ENCODE peak calls at places on chromosomes 4 and X, in eight cellular contexts. B, Q, P, L, O, S, E and G are unnamed samples.

GRCh38 chr4:15149234-15149841 is 147.1 kb downstream of the CPEB2 start:
- DNase-seq in B (no peak), L (peak), O (no peak), E (no peak), Q (no peak), S (no peak), P (no peak), G (no peak)

GRCh38 chr4:99144070-99144469 is at the start of gene ADH4:
- DNase-seq in O (no peak), L (peak), S (no peak), Q (no peak), B (no peak), P (no peak), E (peak), G (no peak)

GRCh38 chr4:129614581-129614980 is 518.6 kb downstream of the C4orf33 start:
- DNase-seq in Q (no peak), B (no peak), S (no peak), L (no peak), E (no peak), P (no peak), O (no peak), G (no peak)

GRCh38 chrX:77431227-77431626 is 16.0 kb upstream of the FGF16 start:
- DNase-seq in Q (no peak), O (no peak), S (no peak), P (no peak), E (no peak), L (peak), B (no peak), G (no peak)

GRCh38 chrX:44873415-44874270 is 655 bp downstream of the KDM6A start:
- DNase-seq in O (peak), E (peak), L (peak), P (no peak), Q (peak), S (peak), B (peak), G (peak)

GRCh38 chrX:138845791-138846190 is 134.3 kb upstream of the FGF13 start:
- DNase-seq in E (no peak), O (no peak), Q (no peak), P (no peak), B (no peak), L (no peak), S (no peak), G (no peak)

GRCh38 chr4:105140684-105141490 is 5.8 kb upstream of the TET2 start:
- DNase-seq in L (peak), E (no peak), Q (no peak), S (no peak), B (no peak), P (no peak), O (no peak), G (no peak)

GRCh38 chr4:46933686-46934085 is 24.6 kb upstream of the COX7B2 start:
- DNase-seq in Q (no peak), L (no peak), P (no peak), B (no peak), E (peak), S (no peak), O (no peak), G (no peak)

GRCh38 chr4:182113774-182114173 is 129.4 kb upstream of the TENM3 start:
- DNase-seq in Q (no peak), P (no peak), B (no peak), S (no peak), E (no peak), L (no peak), O (no peak), G (no peak)

GRCh38 chr4:121733942-121734341 is 31.0 kb downstream of the SMIM43 start:
- DNase-seq in S (no peak), E (no peak), L (no peak), B (no peak), P (no peak), O (no peak), Q (no peak), G (no peak)

GRCh38 chr4:156977435-156978160 is 6.0 kb upstream of the PDGFC start:
- DNase-seq in L (peak), S (no peak), Q (no peak), E (peak), O (no peak), B (no peak), P (no peak), G (no peak)

GRCh38 chrX:150897371-150898319 is 823 bp downstream of the CD99L2 start:
- DNase-seq in O (peak), S (peak), Q (no peak), P (peak), B (no peak), E (peak), L (peak), G (peak)

GRCh38 chr4:149029056-149029651 is 586.9 kb upstream of the NR3C2 start:
- DNase-seq in L (no peak), B (no peak), Q (no peak), O (no peak), S (peak), E (no peak), P (no peak), G (no peak)

GRCh38 chr4:149031399-149031798 is 589.2 kb upstream of the NR3C2 start:
- DNase-seq in O (no peak), L (peak), P (no peak), E (peak), Q (no peak), B (no peak), S (no peak), G (no peak)
- TF ChIP-seq CTCF in O (no peak), L (no peak), P (no peak), E (peak), Q (no peak), B (peak), S (no peak), G (no peak)

DNA sequence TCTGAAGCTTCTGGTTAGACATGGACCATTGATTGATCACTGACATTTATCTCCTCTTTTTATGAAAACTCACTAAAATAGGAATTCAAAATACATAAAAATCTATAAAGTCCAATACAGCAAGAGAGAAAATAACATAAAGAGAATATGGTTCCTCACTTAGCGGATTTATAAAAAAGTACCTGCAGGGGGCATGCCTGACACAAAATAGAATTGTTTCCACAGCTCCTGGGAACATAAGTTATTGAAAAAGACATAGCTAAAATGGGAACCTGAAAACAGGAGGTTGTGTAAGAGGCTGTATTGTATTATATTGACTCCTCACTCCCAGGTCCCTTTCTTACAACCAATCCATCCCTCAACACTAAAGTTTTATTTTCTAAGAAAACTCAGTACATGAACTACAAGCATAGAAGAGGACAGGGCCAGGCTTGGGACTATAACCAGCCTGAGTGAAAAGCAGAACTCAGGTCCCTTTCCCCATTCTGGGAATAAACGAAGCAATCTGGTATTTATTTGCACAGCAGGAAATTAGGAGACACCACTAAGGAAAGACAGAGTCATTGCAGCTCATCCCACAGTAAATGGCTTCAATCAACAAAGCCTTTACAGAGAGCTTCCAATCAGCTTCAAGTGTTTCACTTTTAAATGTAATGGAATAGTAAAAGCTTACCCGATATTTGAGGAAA is 121.1 kb upstream of the NDST4 start:
- DNase-seq in Q (no peak), L (peak), P (no peak), E (peak), O (no peak), B (no peak), S (no peak), G (no peak)
- TF ChIP-seq CTCF in Q (no peak), L (no peak), P (no peak), E (peak), O (no peak), B (no peak), S (no peak), G (peak)

DNA sequence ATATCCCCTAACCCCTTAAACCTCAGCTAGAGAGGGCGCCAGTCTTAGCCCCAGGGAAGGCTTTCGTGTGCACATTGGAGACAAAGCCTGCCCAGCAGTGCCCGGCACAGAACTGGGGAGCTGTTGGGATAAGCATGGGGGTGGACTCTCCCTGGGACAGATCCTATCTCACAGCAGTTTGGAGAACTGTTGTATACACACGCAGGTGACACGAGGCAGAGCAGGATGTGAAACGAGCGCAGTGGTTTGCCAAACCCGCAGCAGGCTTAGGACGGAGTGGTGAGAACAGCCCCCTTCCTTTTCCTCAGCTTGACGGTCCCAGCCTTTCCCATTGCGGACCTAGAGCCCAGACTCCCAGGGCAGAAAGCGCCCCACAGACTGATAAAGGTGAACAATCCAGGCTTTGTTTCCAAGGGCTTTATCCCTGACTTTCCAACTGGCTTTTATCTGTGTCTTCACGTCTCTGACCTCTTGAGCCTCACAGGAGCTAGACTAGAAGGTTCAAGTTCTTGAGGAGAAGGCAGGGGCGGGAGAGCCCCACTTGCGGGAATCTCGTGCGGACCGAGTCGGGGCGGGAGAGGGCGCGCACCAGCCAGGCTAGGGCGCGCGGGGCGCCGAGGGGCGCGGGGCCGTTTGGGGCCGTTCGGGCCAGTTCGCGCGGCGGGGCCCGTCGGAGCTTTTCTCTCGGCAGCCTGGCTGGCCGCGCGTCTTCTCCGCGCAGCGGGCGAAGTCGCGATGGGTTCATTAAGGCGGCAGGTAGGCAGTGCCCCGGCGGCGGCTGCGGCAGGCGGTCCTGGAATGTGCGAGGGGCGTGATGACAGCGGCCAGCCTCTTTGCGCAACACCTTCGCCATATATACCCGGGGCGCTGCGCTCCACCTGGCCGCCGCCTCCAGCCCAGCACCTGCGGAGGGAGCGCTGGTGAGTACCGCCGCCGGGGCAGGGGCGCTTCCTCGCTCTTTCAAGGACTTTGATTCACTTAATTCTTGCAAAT is at the start of gene SLC34A2:
- DNase-seq in B (no peak), E (no peak), L (no peak), P (no peak), S (peak), O (peak), Q (no peak), G (no peak)
- TF ChIP-seq CTCF in B (no peak), E (no peak), L (no peak), P (no peak), S (no peak), O (no peak), Q (no peak), G (no peak)

DNA sequence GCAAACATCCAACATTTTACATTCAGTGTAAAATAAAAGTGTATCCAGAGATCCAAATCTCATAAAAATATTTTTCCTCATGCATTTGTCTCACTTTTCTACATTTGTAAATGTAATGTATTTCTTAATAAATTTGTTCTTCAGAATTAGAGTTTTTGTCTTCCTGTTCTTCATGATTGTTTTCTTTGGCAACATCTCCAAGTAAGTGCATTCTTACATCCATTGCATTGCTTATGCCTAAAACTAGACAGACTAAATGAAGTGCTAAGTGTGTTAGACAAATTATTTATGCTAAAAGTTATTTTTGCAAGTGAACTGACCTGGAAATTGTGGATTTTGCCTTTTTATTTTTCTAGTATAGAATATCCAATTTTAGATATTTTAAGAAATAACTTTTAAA is 142.2 kb downstream of the PCDH18 start:
- DNase-seq in O (no peak), E (no peak), L (peak), B (no peak), Q (no peak), S (no peak), P (no peak), G (no peak)
- TF ChIP-seq CTCF in O (no peak), E (no peak), L (no peak), B (no peak), Q (no peak), S (no peak), P (no peak), G (no peak)

GRCh38 chr4:183995489-183996049 is 90.5 kb downstream of the STOX2 start:
- DNase-seq in E (no peak), L (no peak), P (no peak), B (no peak), O (no peak), Q (no peak), S (no peak), G (no peak)

GRCh38 chr4:183999435-183999834 is 94.3 kb downstream of the STOX2 start:
- DNase-seq in O (no peak), P (no peak), L (no peak), B (no peak), Q (no peak), S (no peak), E (no peak), G (no peak)

GRCh38 chr4:184000457-184001395 is 95.6 kb downstream of the STOX2 start:
- DNase-seq in P (no peak), O (no peak), S (no peak), B (no peak), L (no peak), Q (no peak), E (no peak), G (no peak)

GRCh38 chr4:183996868-183997267 is 91.8 kb downstream of the STOX2 start:
- DNase-seq in E (peak), L (no peak), O (no peak), B (no peak), S (no peak), Q (no peak), P (no peak), G (no peak)
- TF ChIP-seq CTCF in E (no peak), L (no peak), O (no peak), B (no peak), S (no peak), Q (no peak), P (no peak), G (no peak)

GRCh38 chr4:109552240-109552639 is 7.8 kb upstream of the MCUB start:
- DNase-seq in P (no peak), Q (no peak), S (no peak), B (no peak), O (no peak), L (no peak), E (no peak), G (no peak)
- TF ChIP-seq CTCF in P (no peak), Q (no peak), S (no peak), B (no peak), O (no peak), L (no peak), E (no peak), G (no peak)

DNA sequence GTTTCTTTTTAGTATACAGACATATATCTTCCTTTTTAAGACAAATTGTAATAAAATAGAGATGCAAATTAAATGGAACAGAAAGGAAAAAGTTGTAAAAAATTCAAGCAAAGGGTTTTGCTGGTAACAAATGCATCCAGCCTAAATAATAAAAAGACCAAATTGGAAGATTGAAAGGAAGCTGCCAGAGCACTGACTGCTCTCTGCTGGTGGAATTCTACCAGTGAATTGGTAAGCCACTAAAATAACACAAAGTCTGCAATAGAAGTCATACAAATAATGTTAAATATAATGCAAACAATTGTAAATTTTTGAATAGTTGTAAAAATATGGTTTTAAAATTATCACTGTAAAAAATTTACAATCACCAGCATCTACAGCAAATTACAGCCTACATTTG is 1322.3 kb downstream of the PCDH7 start:
- DNase-seq in E (no peak), S (no peak), O (no peak), Q (no peak), P (no peak), B (no peak), L (no peak), G (no peak)
- TF ChIP-seq CTCF in E (no peak), S (no peak), O (no peak), Q (no peak), P (no peak), B (no peak), L (no peak), G (no peak)

DNA sequence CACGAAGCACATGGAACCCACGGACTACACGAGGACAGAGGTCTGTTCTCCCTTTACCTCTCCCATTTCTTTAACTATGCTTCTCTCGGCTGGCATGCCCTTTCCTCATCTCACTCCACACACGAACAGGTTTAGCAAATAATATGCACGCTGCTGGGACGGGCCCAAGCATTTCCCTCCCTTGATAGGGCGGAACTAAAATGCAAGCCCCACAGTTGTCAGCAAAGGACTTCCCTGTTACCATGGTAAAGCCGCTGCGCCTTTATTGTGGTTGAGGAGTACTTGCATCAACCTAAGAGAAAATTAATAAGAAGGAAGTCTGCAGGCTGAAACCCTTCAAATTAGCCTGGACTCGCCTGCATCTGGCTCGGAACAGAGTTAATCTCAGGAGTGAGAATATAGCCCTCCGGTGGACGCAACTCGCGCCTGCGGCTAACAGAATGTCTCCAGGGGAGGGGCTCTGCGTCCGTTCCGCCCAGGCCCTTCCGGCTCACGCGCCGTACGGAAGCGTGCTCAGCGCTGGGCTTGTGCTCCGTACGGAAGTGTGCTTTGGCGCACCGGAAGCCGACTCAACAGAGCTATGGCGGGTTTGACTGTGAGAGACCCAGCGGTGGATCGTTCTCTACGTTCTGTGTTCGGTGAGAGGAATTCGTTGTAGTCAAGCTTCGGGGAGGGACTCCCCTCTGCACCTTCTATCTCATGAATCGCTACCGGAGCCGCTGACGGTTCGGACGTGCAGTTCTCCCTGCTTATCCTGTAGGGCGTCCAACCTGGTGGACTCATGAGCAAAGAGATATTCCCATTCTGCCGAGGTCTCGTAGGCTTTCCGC is at the start of gene CSTF2:
- DNase-seq in B (peak), P (peak), L (peak), Q (peak), S (peak), O (peak), E (peak), G (peak)
- TF ChIP-seq CTCF in B (peak), P (no peak), L (no peak), Q (no peak), S (no peak), O (no peak), E (no peak), G (no peak)

GRCh38 chr4:34365891-34366290 is 1878.4 kb downstream of the ARAP2 start:
- DNase-seq in O (no peak), P (no peak), B (no peak), S (no peak), E (no peak), Q (no peak), L (no peak), G (no peak)
- TF ChIP-seq CTCF in O (no peak), P (no peak), B (no peak), S (no peak), E (no peak), Q (no peak), L (no peak), G (no peak)

GRCh38 chrX:74788545-74789086 is 136.6 kb downstream of the NEXMIF start:
- DNase-seq in E (no peak), O (no peak), Q (no peak), B (no peak), S (no peak), P (no peak), L (no peak), G (no peak)
- TF ChIP-seq CTCF in E (no peak), O (no peak), Q (no peak), B (no peak), S (no peak), P (no peak), L (no peak), G (no peak)